ENCODE peak calls at places on chromosomes 6 and 20, in nine cellular contexts. E is foreskin fibroblast, N is coronary artery, J is PC-3, A is esophagus muscularis mucosa, L is heart right ventricle, Y is SK-N-SH, X is epithelial cell of esophagus, R is AG04450. O is an unnamed sample.

GRCh38 chr6:30819287-30819917 is 64.9 kb upstream of the DDR1 start:
- DNase-seq in R (no peak), N (no peak), A (no peak), L (no peak), J (peak), Y (no peak), E (peak), X (peak), O (no peak)

GRCh38 chr6:47780510-47781356 is 1.1 kb upstream of the OPN5 start:
- DNase-seq in J (peak), R (peak), E (peak), Y (peak), X (peak), N (no peak), L (no peak), A (no peak), O (peak)

GRCh38 chr6:117280922-117281321 is 15.6 kb downstream of the VGLL2 start:
- DNase-seq in N (no peak), Y (no peak), R (no peak), E (no peak), X (no peak), L (no peak), A (no peak), J (peak), O (no peak)

GRCh38 chr6:113805167-113805835 is 51.8 kb upstream of the MARCKS start:
- DNase-seq in Y (no peak), X (no peak), L (no peak), N (no peak), E (no peak), R (no peak), A (no peak), J (no peak), O (no peak)

GRCh38 chr20:40497781-40498691 is 191.0 kb downstream of the MAFB start:
- DNase-seq in A (no peak), Y (no peak), L (peak), N (no peak), X (peak), J (no peak), R (no peak), E (peak), O (no peak)

GRCh38 chr6:153625089-153625488 is 414.0 kb upstream of the OPRM1 start:
- DNase-seq in R (no peak), A (no peak), J (no peak), N (no peak), E (peak), X (no peak), L (no peak), Y (no peak), O (peak)

GRCh38 chr6:31572041-31572911 is at the start of gene LTA:
- DNase-seq in N (no peak), A (no peak), L (no peak), Y (no peak), X (no peak), R (no peak), E (no peak), J (no peak), O (no peak)

GRCh38 chr6:110368268-110368667 is 10.1 kb upstream of the METTL24 start:
- DNase-seq in X (no peak), E (no peak), L (no peak), A (no peak), J (no peak), Y (no peak), N (no peak), R (no peak), O (no peak)

GRCh38 chr6:20918868-20919267 is 384.6 kb downstream of the CDKAL1 start:
- DNase-seq in Y (no peak), X (no peak), A (no peak), R (no peak), N (no peak), E (no peak), L (no peak), J (no peak), O (no peak)

GRCh38 chr6:160462551-160463109 is 114.5 kb downstream of the SLC22A3 start:
- DNase-seq in Y (no peak), L (no peak), N (no peak), R (peak), A (peak), E (peak), X (peak), J (peak), O (peak)

GRCh38 chr6:90611543-90611864 is 24.6 kb upstream of the MAP3K7 start:
- DNase-seq in X (no peak), N (no peak), Y (no peak), R (no peak), L (no peak), J (no peak), A (no peak), E (no peak), O (no peak)

GRCh38 chr6:28543671-28544131 is 18.0 kb downstream of the GPX5 start:
- DNase-seq in N (no peak), R (no peak), J (no peak), E (peak), L (no peak), X (peak), A (no peak), Y (peak), O (no peak)

GRCh38 chr6:68239034-68239433 is 396.0 kb upstream of the ADGRB3 start:
- DNase-seq in A (no peak), R (no peak), N (no peak), L (no peak), J (no peak), X (no peak), E (no peak), Y (no peak), O (no peak)

GRCh38 chr6:35647400-35647799 is 41.3 kb downstream of the FKBP5 start:
- DNase-seq in L (no peak), E (no peak), N (no peak), R (no peak), X (no peak), A (no peak), Y (no peak), J (no peak), O (no peak)

GRCh38 chr6:18155864-18156396 is 708 bp downstream of the KDM1B start:
- DNase-seq in E (peak), Y (peak), R (no peak), X (peak), L (peak), A (peak), J (peak), N (peak), O (no peak)

GRCh38 chr6:166241974-166242373 is 66.2 kb downstream of the PRR18 start:
- DNase-seq in L (no peak), A (no peak), Y (no peak), X (no peak), J (no peak), E (no peak), R (no peak), N (no peak), O (no peak)
- TF ChIP-seq CTCF in L (no peak), A (no peak), Y (no peak), X (no peak), J (no peak), E (no peak), R (no peak), N (no peak), O (no peak)

GRCh38 chr6:84791927-84792326 is 27.5 kb upstream of the TBX18 start:
- DNase-seq in L (no peak), X (no peak), N (no peak), Y (no peak), R (no peak), E (no peak), A (no peak), J (no peak), O (no peak)

GRCh38 chr6:84789170-84789569 is 24.8 kb upstream of the TBX18 start:
- DNase-seq in Y (no peak), A (no peak), E (no peak), X (no peak), N (no peak), L (no peak), R (no peak), J (no peak), O (no peak)

GRCh38 chr6:84791233-84791632 is 26.8 kb upstream of the TBX18 start:
- DNase-seq in N (no peak), J (peak), L (no peak), A (no peak), E (peak), X (no peak), Y (no peak), R (no peak), O (no peak)

GRCh38 chr6:84785676-84786075 is 21.3 kb upstream of the TBX18 start:
- DNase-seq in X (no peak), R (no peak), Y (no peak), J (no peak), N (no peak), A (no peak), E (peak), L (no peak), O (no peak)

GRCh38 chr6:84788689-84789088 is 24.3 kb upstream of the TBX18 start:
- DNase-seq in Y (no peak), A (no peak), N (no peak), J (no peak), R (no peak), X (no peak), L (no peak), E (no peak), O (no peak)
- TF ChIP-seq CTCF in Y (no peak), A (no peak), N (no peak), J (no peak), R (no peak), X (no peak), L (no peak), E (no peak), O (no peak)

GRCh38 chr20:36273414-36274247 is 32.5 kb upstream of the DLGAP4 start:
- DNase-seq in X (peak), L (no peak), E (peak), A (no peak), Y (peak), N (no peak), R (no peak), J (peak), O (no peak)
- TF ChIP-seq CTCF in X (peak), L (no peak), E (peak), A (peak), Y (peak), N (no peak), R (peak), J (peak), O (peak)

GRCh38 chr20:46021361-46022359 is 7.4 kb upstream of the SLC12A5 start:
- DNase-seq in X (peak), N (no peak), E (peak), L (no peak), A (no peak), J (peak), Y (peak), R (no peak), O (no peak)
- TF ChIP-seq CTCF in X (no peak), N (no peak), E (no peak), L (no peak), A (no peak), J (peak), Y (no peak), R (no peak), O (no peak)

GRCh38 chr6:149052350-149053106 is 265.0 kb upstream of the TAB2 start:
- DNase-seq in X (peak), Y (no peak), J (no peak), E (no peak), N (no peak), L (no peak), R (no peak), A (peak), O (no peak)
- TF ChIP-seq CTCF in X (no peak), Y (no peak), J (no peak), E (no peak), N (no peak), L (no peak), R (no peak), A (no peak), O (no peak)